ENCODE peak calls at places on chromosomes 7 and 10, in eight cellular contexts. S is EL, Y is MV-4-11, I is NCI-H187, E is HCT116, U is islet precursor cell, F is cardiac muscle cell, L is GM18507. N is an unnamed sample.

GRCh38 chr10:30775779-30776591 is 146.4 kb upstream of the LYZL2 start:
- DNase-seq in S (peak), Y (no peak), I (no peak), E (no peak), U (peak), F (peak), L (no peak), N (no peak)

GRCh38 chr7:75642810-75643486 is 95.8 kb downstream of the HIP1 start:
- DNase-seq in S (peak), Y (peak), I (peak), E (peak), U (peak), F (peak), L (peak), N (peak)

GRCh38 chr7:33794419-33794818 is 110.9 kb upstream of the BMPER start:
- DNase-seq in S (no peak), Y (no peak), I (no peak), E (no peak), U (no peak), F (no peak), L (no peak), N (no peak)

GRCh38 chr7:73900286-73900685 is 39.3 kb downstream of the TMEM270 start:
- DNase-seq in S (no peak), Y (no peak), I (no peak), E (no peak), U (peak), F (no peak), L (no peak), N (no peak)

GRCh38 chr7:94655562-94655883 is 410 bp downstream of the SGCE start:
- DNase-seq in S (no peak), Y (no peak), I (no peak), E (no peak), U (peak), F (peak), L (no peak), N (no peak)

GRCh38 chr10:88186335-88186734 is 322.9 kb downstream of the PTEN start:
- DNase-seq in S (peak), Y (no peak), I (no peak), E (no peak), U (no peak), F (peak), L (no peak), N (no peak)

GRCh38 chr10:31912898-31913847 is 15.5 kb downstream of the ARHGAP12 start:
- DNase-seq in S (peak), Y (no peak), I (no peak), E (no peak), U (no peak), F (peak), L (no peak), N (no peak)

GRCh38 chr7:326273-326672 is 36.3 kb downstream of the FOXL3 start:
- DNase-seq in S (no peak), Y (no peak), I (no peak), E (no peak), U (no peak), F (no peak), L (no peak), N (no peak)

GRCh38 chr7:144386741-144387140 is 16.8 kb downstream of the NOBOX start:
- DNase-seq in S (peak), Y (no peak), I (no peak), E (no peak), U (peak), F (peak), L (no peak), N (no peak)

GRCh38 chr10:109784236-109784635 is 139.1 kb downstream of the XPNPEP1 start:
- DNase-seq in S (peak), Y (no peak), I (no peak), E (no peak), U (peak), F (peak), L (no peak), N (no peak)

GRCh38 chr7:66335318-66335717 is 130.2 kb downstream of the TPST1 start:
- DNase-seq in S (no peak), Y (no peak), I (no peak), E (no peak), U (no peak), F (no peak), L (no peak), N (no peak)

GRCh38 chr10:73906524-73907447 is 4.1 kb upstream of the PLAU start:
- DNase-seq in S (peak), Y (peak), I (no peak), E (peak), U (peak), F (peak), L (no peak), N (peak)

GRCh38 chr7:121504478-121504877 is 108.4 kb upstream of the FAM3C start:
- DNase-seq in S (peak), Y (no peak), I (no peak), E (no peak), U (peak), F (peak), L (no peak), N (no peak)

GRCh38 chr10:119896937-119897336 is 4.4 kb downstream of the SEC23IP start:
- DNase-seq in S (peak), Y (no peak), I (no peak), E (no peak), U (no peak), F (peak), L (no peak), N (no peak)

GRCh38 chr7:110595694-110596093 is 495.2 kb upstream of the LRRN3 start:
- DNase-seq in S (no peak), Y (no peak), I (no peak), E (no peak), U (no peak), F (no peak), L (no peak), N (no peak)

N was measured in NCI-H460.